ENCODE peak calls at places on chromosomes 4 and X, in ten cellular contexts. H, C, L, W, X, V, I, G, J and F are unnamed samples.
A peak's percentile ranks its signal among the peaks of the same experiment; 100 is the strongest.

GRCh38 chr4:37735578-37735977 is 49.4 kb upstream of the RELL1 start:
- DNase-seq in H (no peak), C (no peak), L (no peak), W (no peak), X (no peak), V (no peak), I (no peak), G (no peak), J (no peak), F (peak; percentile 77)

GRCh38 chr4:123588631-123589223 is 192.1 kb downstream of the SPRY1 start:
- DNase-seq in H (peak; percentile 44), C (peak; percentile 86), L (peak; percentile 84), W (no peak), X (no peak), V (no peak), I (no peak), G (no peak), J (no peak), F (peak; percentile 85)

GRCh38 chr4:74541611-74542177 is 96.8 kb downstream of the AREG start:
- DNase-seq in H (peak; percentile 20), C (no peak), L (no peak), W (no peak), X (no peak), V (no peak), I (no peak), G (no peak), J (no peak), F (no peak)

GRCh38 chr4:2402941-2403340 is 15.5 kb downstream of the ZFYVE28 start:
- DNase-seq in H (no peak), C (no peak), L (no peak), W (no peak), X (peak; percentile 53), V (no peak), I (no peak), G (no peak), J (no peak), F (no peak)

GRCh38 chr4:171813195-171813955 is at the start of gene GALNTL6:
- DNase-seq in H (peak; percentile 6), C (no peak), L (no peak), W (peak; percentile 48), X (no peak), V (no peak), I (peak; percentile 71), G (no peak), J (peak; percentile 69), F (no peak)

GRCh38 chr4:113349400-113349799 is 299.9 kb downstream of the ANK2 start:
- DNase-seq in H (no peak), C (no peak), L (no peak), W (no peak), X (peak; percentile 86), V (no peak), I (no peak), G (no peak), J (no peak), F (peak; percentile 10)

GRCh38 chr4:187550256-187550950 is 445.2 kb upstream of the ZFP42 start:
- DNase-seq in H (peak; percentile 4), C (no peak), L (no peak), W (no peak), X (no peak), V (peak; percentile 7), I (no peak), G (no peak), J (no peak), F (no peak)

GRCh38 chr4:175281894-175282293 is 363.7 kb downstream of the ADAM29 start:
- DNase-seq in H (no peak), C (no peak), L (no peak), W (no peak), X (no peak), V (no peak), I (no peak), G (no peak), J (no peak), F (no peak)

GRCh38 chr4:133154725-133155124 is 5.6 kb downstream of the PCDH10 start:
- DNase-seq in H (peak; percentile 31), C (peak; percentile 4), L (no peak), W (no peak), X (peak; percentile 65), V (peak; percentile 23), I (peak; percentile 30), G (no peak), J (no peak), F (peak; percentile 32)

GRCh38 chr4:8085491-8086479 is 72.8 kb downstream of the ABLIM2 start:
- DNase-seq in H (no peak), C (peak; percentile 24), L (no peak), W (peak; percentile 55), X (no peak), V (no peak), I (no peak), G (no peak), J (no peak), F (no peak)

GRCh38 chr4:3250438-3250955 is 1.5 kb downstream of the MSANTD1 start:
- DNase-seq in H (no peak), C (peak; percentile 41), L (no peak), W (peak; percentile 71), X (no peak), V (no peak), I (no peak), G (no peak), J (no peak), F (no peak)

GRCh38 chr4:113979973-113980615 is 647 bp upstream of the ARSJ start:
- DNase-seq in H (no peak), C (no peak), L (no peak), W (peak; percentile 18), X (peak; percentile 55), V (no peak), I (no peak), G (no peak), J (no peak), F (no peak)

GRCh38 chrX:30483996-30484395 is 93.6 kb downstream of the TASL start:
- DNase-seq in H (no peak), C (no peak), L (no peak), W (no peak), X (no peak), V (no peak), I (no peak), G (no peak), J (no peak), F (no peak)

GRCh38 chrX:40106677-40107290 is 9.0 kb upstream of the BCOR start:
- DNase-seq in H (no peak), C (no peak), L (no peak), W (no peak), X (no peak), V (no peak), I (peak; percentile 49), G (no peak), J (no peak), F (peak; percentile 71)

GRCh38 chrX:40105791-40106676 is 8.3 kb upstream of the BCOR start:
- DNase-seq in H (peak; percentile 74), C (no peak), L (no peak), W (peak; percentile 57), X (peak; percentile 27), V (no peak), I (peak; percentile 76), G (peak; percentile 51), J (peak; percentile 70), F (peak; percentile 83)

GRCh38 chrX:40103565-40104323 is 6.0 kb upstream of the BCOR start:
- DNase-seq in H (no peak), C (no peak), L (no peak), W (no peak), X (no peak), V (no peak), I (no peak), G (no peak), J (no peak), F (no peak)

GRCh38 chrX:40104649-40105015 is 6.9 kb upstream of the BCOR start:
- DNase-seq in H (no peak), C (no peak), L (no peak), W (no peak), X (peak; percentile 30), V (no peak), I (peak; percentile 60), G (no peak), J (no peak), F (peak; percentile 86)

GRCh38 chrX:40105016-40105790 is 7.4 kb upstream of the BCOR start:
- DNase-seq in H (no peak), C (no peak), L (no peak), W (no peak), X (peak; percentile 8), V (no peak), I (peak; percentile 64), G (no peak), J (peak; percentile 52), F (peak; percentile 68)
- TF ChIP-seq MAX in H (no peak), C (no peak), L (no peak), W (no peak), X (no peak), V (no peak), I (no peak), G (no peak), J (no peak), F (peak; percentile 7)

GRCh38 chr4:105894570-105895323 is 524 bp upstream of the NPNT start:
- DNase-seq in H (no peak), C (no peak), L (no peak), W (peak; percentile 43), X (no peak), V (peak; percentile 36), I (no peak), G (no peak), J (peak; percentile 70), F (no peak)

GRCh38 chr4:105896984-105897760 is 1.9 kb downstream of the NPNT start:
- DNase-seq in H (no peak), C (no peak), L (no peak), W (no peak), X (no peak), V (no peak), I (no peak), G (no peak), J (no peak), F (no peak)

GRCh38 chr4:105895324-105895608 is at the start of gene NPNT:
- DNase-seq in H (no peak), C (no peak), L (no peak), W (no peak), X (no peak), V (no peak), I (peak; percentile 60), G (no peak), J (no peak), F (no peak)

GRCh38 chr4:105896461-105896939 is 1.2 kb downstream of the NPNT start:
- DNase-seq in H (no peak), C (no peak), L (no peak), W (no peak), X (no peak), V (no peak), I (no peak), G (no peak), J (no peak), F (no peak)

GRCh38 chr4:105895609-105896460 is 564 bp downstream of the NPNT start:
- DNase-seq in H (no peak), C (no peak), L (no peak), W (peak; percentile 54), X (no peak), V (no peak), I (peak; percentile 40), G (no peak), J (peak; percentile 69), F (no peak)
- TF ChIP-seq MAX in H (no peak), C (peak; percentile 36), L (no peak), W (no peak), X (no peak), V (no peak), I (no peak), G (no peak), J (peak; percentile 35), F (no peak)

GRCh38 chr4:185232370-185232769 is 23.0 kb downstream of the SNX25 start:
- DNase-seq in H (no peak), C (no peak), L (no peak), W (no peak), X (no peak), V (no peak), I (peak; percentile 51), G (no peak), J (no peak), F (no peak)
- TF ChIP-seq MAX in H (no peak), C (no peak), L (no peak), W (no peak), X (no peak), V (no peak), I (no peak), G (no peak), J (no peak), F (no peak)

GRCh38 chr4:83054928-83055327 is 19.9 kb downstream of the COPS4 start:
- DNase-seq in H (peak; percentile 27), C (no peak), L (no peak), W (no peak), X (peak; percentile 40), V (peak; percentile 10), I (peak; percentile 10), G (no peak), J (no peak), F (peak; percentile 34)
- TF ChIP-seq MAX in H (no peak), C (no peak), L (no peak), W (no peak), X (no peak), V (no peak), I (no peak), G (no peak), J (no peak), F (no peak)